ENCODE peak calls at places on chromosomes 3 and 15, in seven cellular contexts. G is GM12864, H is esophagus squamous epithelium, N is cardiac muscle cell, W is lung, Z is foreskin fibroblast, X is choroid plexus epithelial cell. U is an unnamed sample.

GRCh38 chr3:197425485-197426131 is 127.2 kb upstream of the DLG1 start:
- DNase-seq in G (no peak), H (no peak), N (no peak), W (no peak), Z (no peak), X (no peak), U (no peak)

GRCh38 chr3:71028802-71029201 is 554.7 kb downstream of the FOXP1 start:
- DNase-seq in G (no peak), H (no peak), N (no peak), W (no peak), Z (no peak), X (no peak), U (no peak)

GRCh38 chr3:128734523-128735189 is 8.7 kb downstream of the RAB7A start:
- DNase-seq in G (no peak), H (no peak), N (no peak), W (no peak), Z (no peak), X (no peak), U (no peak)

GRCh38 chr3:14472471-14473351 is 67.4 kb downstream of the GRIP2 start:
- DNase-seq in G (no peak), H (no peak), N (no peak), W (peak; percentile 85), Z (peak; percentile 94), X (peak; percentile 92), U (peak; percentile 90)

GRCh38 chr3:4656059-4656458 is 162.9 kb downstream of the ITPR1 start:
- DNase-seq in G (no peak), H (no peak), N (peak; percentile 79), W (peak; percentile 49), Z (peak; percentile 83), X (peak; percentile 91), U (peak; percentile 79)

GRCh38 chr3:158830391-158830790 is 28.5 kb downstream of the MFSD1 start:
- DNase-seq in G (no peak), H (no peak), N (no peak), W (no peak), Z (peak; percentile 58), X (peak; percentile 19), U (peak; percentile 37)

GRCh38 chr15:68228143-68228970 is 1.2 kb downstream of the CLN6 start:
- DNase-seq in G (no peak), H (no peak), N (no peak), W (no peak), Z (peak; percentile 35), X (peak; percentile 12), U (peak; percentile 14)

GRCh38 chr15:83998486-83998885 is 237.1 kb upstream of the GOLGA6L4 start:
- DNase-seq in G (no peak), H (no peak), N (no peak), W (no peak), Z (no peak), X (no peak), U (no peak)

GRCh38 chr3:58670506-58671125 is 4.0 kb upstream of the FAM3D start:
- DNase-seq in G (no peak), H (no peak), N (no peak), W (no peak), Z (no peak), X (no peak), U (no peak)

GRCh38 chr15:65532738-65533051 is 2.4 kb downstream of the HACD3 start:
- DNase-seq in G (no peak), H (no peak), N (no peak), W (no peak), Z (peak; percentile 75), X (peak; percentile 67), U (no peak)

GRCh38 chr3:141686477-141687280 is 51.4 kb upstream of the RNF7 start:
- DNase-seq in G (no peak), H (no peak), N (no peak), W (peak; percentile 69), Z (peak; percentile 69), X (peak; percentile 62), U (peak; percentile 68)

GRCh38 chr15:54515664-54516582 is 537.7 kb downstream of the UNC13C start:
- DNase-seq in G (no peak), H (no peak), N (no peak), W (no peak), Z (no peak), X (no peak), U (no peak)

GRCh38 chr3:104359546-104359945 is 1007.2 kb upstream of the ALCAM start:
- DNase-seq in G (no peak), H (no peak), N (peak; percentile 21), W (no peak), Z (peak; percentile 52), X (peak; percentile 96), U (peak; percentile 93)

GRCh38 chr3:64900916-64901903 is 213.4 kb upstream of the ADAMTS9 start:
- DNase-seq in G (no peak), H (no peak), N (no peak), W (no peak), Z (peak; percentile 62), X (peak; percentile 69), U (peak; percentile 28)

GRCh38 chr3:136835079-136835816 is 16.3 kb downstream of the SLC35G2 start:
- DNase-seq in G (no peak), H (no peak), N (no peak), W (no peak), Z (no peak), X (no peak), U (no peak)

GRCh38 chr3:179297971-179298725 is 24.7 kb upstream of the ZNF639 start:
- DNase-seq in G (no peak), H (no peak), N (no peak), W (no peak), Z (peak; percentile 28), X (peak; percentile 64), U (peak; percentile 20)

GRCh38 chr3:113038326-113038725 is 47.5 kb downstream of the GTPBP8 start:
- DNase-seq in G (no peak), H (no peak), N (no peak), W (no peak), Z (peak; percentile 7), X (peak; percentile 7), U (no peak)

GRCh38 chr15:98650871-98651481 is 2.6 kb downstream of the IGF1R start:
- DNase-seq in G (no peak), H (no peak), N (peak; percentile 35), W (peak; percentile 28), Z (peak; percentile 65), X (peak; percentile 37), U (peak; percentile 49)

GRCh38 chr3:125107384-125107783 is 51.6 kb upstream of the HEG1 start:
- DNase-seq in G (no peak), H (no peak), N (no peak), W (no peak), Z (no peak), X (no peak), U (no peak)

GRCh38 chr3:146152841-146153240 is 8.1 kb downstream of the PLOD2 start:
- DNase-seq in G (no peak), H (no peak), N (no peak), W (no peak), Z (no peak), X (no peak), U (no peak)
- H3K4me3 ChIP-seq in G (no peak overlapping the region), H (no peak overlapping the region), N (no peak overlapping the region), W (no peak overlapping the region), Z (no peak overlapping the region), X (no peak overlapping the region), U (no peak overlapping the region)

DNA sequence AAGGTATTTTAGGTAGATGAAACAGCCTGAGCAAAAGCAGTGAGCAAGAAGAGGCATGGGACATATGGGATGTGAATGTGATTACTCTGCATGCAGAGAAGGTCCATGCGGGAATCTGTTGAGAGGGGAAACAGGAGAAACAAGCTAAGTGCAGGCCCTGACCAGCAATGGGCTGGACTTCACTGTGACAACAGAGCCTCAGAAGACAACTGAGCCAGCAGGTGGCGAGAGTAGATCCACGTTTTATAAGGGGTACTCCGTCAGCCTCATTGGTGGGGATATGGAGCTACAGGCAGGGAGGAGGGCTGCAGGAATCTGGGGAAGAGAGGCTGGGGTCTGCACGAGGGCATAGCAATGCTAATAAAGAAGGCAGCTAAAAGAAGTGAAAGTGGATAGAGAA is 405.9 kb upstream of the LMCD1 start:
- DNase-seq in G (no peak), H (no peak), N (peak; percentile 49), W (no peak), Z (no peak), X (no peak), U (no peak)
- TF ChIP-seq CTCF in G (no peak), H (no peak), N (no peak), W (no peak), Z (no peak), X (no peak), U (no peak)

DNA sequence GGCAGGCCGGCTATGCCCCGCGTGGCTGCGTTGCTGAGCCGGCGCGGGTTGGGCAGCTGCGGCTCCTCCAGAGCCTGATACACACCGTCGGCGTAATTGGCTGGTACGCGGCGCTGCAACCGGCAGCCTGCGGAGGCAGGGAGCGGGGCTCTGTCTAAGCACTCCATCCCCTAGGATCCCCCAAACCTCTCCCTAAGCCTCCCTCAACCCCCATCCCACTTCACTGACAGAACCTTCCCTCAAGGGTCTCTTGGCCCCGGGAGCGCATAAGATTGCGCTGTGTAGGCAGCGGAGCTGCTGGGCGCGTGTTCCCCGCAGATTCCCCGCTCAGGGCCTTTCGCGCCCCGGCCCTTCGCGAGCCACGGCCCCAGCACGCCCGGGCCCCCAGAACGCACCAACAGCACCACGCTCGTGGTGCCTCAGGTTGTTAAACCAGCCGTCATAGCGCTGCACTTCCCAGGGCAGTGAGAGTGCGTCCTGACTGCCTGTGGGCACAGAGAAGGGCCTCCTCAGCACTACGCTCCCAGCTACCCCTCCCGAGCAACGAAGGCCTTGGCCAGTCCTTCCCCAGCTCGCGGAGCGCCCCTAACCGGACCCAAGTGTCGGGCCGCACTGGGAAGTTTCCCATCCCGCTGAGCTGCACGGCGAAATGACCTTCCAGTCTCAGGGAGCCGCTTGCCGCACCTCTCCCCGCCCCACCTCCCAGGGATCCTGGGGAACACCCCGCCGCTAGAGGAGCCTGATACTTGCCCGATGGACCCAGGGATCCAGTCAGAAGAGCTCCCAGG is 1.2 kb downstream of the DUOX2 start:
- DNase-seq in G (no peak), H (no peak), N (peak; percentile 28), W (no peak), Z (no peak), X (no peak), U (no peak)
- H3K4me3 ChIP-seq in G (no peak overlapping the region), H (peak overlapping the region; percentile 26), N (peak overlapping the region; percentile 5), W (no peak overlapping the region), Z (no peak overlapping the region), X (no peak overlapping the region), U (no peak overlapping the region)

DNA sequence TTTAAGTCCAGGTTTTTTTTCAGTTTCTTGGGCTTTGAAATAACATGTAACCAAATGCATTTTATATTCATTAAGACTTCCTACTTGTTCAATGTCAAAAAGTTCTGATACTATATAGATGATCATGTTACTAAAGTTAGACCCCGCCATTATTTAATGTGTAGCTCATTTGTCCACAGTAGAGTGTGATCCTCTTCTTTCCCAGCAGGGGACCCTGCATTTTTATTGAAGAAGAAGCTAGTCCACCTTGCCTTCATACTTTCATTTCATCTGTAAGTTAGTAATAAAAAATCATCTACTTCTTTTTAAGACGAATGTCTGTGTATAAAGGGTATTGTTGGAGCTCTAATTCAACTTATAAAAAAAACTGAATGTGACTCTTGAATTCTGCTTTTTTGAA is 404.6 kb downstream of the SI start:
- DNase-seq in G (no peak), H (no peak), N (no peak), W (no peak), Z (no peak), X (no peak), U (no peak)
- TF ChIP-seq CTCF in G (no peak), H (no peak), N (no peak), W (no peak), Z (no peak), X (no peak), U (no peak)

U was measured in astrocyte of the spinal cord.